ENCODE peak calls at places on chromosomes 11 and 22, in four cellular contexts. E is A673, R is epithelial cell of esophagus, T is Caco-2. N is an unnamed sample.

GRCh38 chr11:46948378-46949131 is 12.0 kb downstream of the CSTPP1 start:
- DNase-seq in T (no peak), R (peak; percentile 84), E (peak; percentile 52), N (peak; percentile 69)

GRCh38 chr22:45212306-45212709 is 28.4 kb downstream of the KIAA0930 start:
- DNase-seq in T (no peak), R (peak; percentile 85), E (peak; percentile 75), N (peak; percentile 74)

GRCh38 chr11:46701078-46701654 is 335 bp downstream of the ZNF408 start:
- DNase-seq in T (no peak), R (no peak), E (no peak), N (no peak)

GRCh38 chr11:22337571-22338464 is at the start of gene SLC17A6:
- DNase-seq in T (peak; percentile 58), R (peak; percentile 58), E (peak; percentile 67), N (no peak)

GRCh38 chr11:109865558-109866186 is 227.5 kb upstream of the ZC3H12C start:
- DNase-seq in E (peak; percentile 58), T (no peak), R (peak; percentile 46), N (no peak)

GRCh38 chr11:48248902-48249301 is 4.0 kb downstream of the OR4X2 start:
- DNase-seq in E (no peak), R (no peak), T (no peak), N (no peak)

GRCh38 chr11:58788355-58789023 is 56.0 kb downstream of the GLYATL2 start:
- DNase-seq in R (peak; percentile 93), E (peak; percentile 78), T (peak; percentile 76), N (peak; percentile 14)

GRCh38 chr11:46333129-46333947 is 13.9 kb upstream of the DGKZ start:
- DNase-seq in R (no peak), T (peak; percentile 29), E (peak; percentile 64), N (no peak)

GRCh38 chr11:38089728-38090127 is 1491.7 kb upstream of the RAG2 start:
- DNase-seq in T (peak; percentile 72), E (peak; percentile 71), R (peak; percentile 83), N (no peak)
- TF ChIP-seq CTCF in T (no peak), E (no peak), R (no peak), N (no peak)

DNA sequence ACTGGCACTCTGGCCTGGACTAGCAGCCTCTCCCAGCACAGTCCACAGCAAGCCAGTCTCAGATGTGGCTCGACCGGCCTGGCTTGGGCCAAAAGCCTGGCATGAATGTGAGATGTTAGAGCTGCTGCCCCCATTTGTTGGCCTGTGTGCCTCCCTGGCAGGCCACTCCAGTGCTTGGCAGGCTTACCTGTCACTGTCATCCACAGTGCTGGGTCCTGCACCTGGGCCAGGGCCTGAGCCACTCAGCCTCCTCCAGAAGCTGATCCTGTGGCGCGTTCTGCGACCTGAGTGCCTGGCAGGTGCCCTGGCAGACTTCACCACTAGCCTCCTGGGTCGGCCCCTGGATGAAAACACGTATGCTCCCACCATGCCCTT is 36.1 kb downstream of the RRP8 start:
- DNase-seq in E (no peak), R (no peak), T (no peak), N (no peak)
- H3K4me3 ChIP-seq in E (no peak overlapping the region), R (no peak overlapping the region), T (no peak overlapping the region), N (no peak overlapping the region)

GRCh38 chr22:41301085-41302015 is at the start of gene ZC3H7B:
- DNase-seq in R (peak; percentile 83), T (peak; percentile 88), E (peak; percentile 90), N (no peak)
- TF ChIP-seq CTCF in R (peak; percentile 54), T (peak; percentile 29), E (peak; percentile 57), N (peak; percentile 60)

DNA sequence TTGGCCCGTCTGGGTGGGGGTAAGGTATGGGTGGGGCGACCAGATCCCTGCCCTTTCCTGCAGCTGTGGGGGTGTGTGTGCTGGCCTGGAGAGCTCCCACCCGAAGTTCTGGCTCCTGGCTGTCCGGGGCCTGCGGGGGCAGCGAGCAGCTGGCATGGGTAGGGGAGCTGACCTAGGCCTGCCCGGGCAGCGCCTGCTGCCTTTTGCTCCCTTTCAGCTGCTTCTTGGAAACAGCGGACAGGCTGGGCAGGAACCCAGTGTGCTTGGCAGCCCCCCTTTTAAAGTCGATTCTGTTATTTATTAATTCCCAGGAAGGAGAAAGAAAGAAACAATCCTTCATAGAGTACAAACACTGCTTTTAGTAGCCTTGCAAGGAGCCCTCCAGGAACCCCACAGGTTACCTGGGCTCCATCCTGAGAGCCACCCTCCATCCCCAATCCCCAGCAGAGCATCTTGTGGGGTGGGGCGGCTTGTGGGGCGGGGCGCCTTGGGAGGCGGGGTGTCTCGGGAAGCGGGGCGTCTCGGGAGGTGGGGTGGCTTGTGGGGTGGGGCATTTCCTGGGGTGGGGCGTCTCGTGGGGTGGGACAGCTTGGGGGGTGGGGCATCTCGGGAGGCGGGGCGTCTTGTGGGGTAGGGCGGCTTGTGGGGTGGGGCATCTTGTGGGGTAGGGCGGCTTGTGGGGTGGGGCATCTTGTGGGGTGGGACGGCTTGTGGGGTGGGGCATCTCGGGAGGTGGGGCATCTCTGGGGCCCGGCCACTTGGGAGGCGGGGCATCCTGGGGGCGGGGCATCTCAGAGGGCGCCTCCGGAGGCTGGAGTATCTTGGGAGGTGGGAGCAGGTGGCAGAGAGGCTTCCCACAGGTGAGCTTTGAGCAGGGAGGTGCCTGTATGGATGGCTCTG is 7.0 kb downstream of the CD81 start:
- DNase-seq in E (no peak), R (peak; percentile 68), T (no peak), N (no peak)
- H3K4me3 ChIP-seq in E (no peak overlapping the region), R (no peak overlapping the region), T (no peak overlapping the region), N (no peak overlapping the region)

N was measured in AG09309.